ENCODE peak calls at places on chromosomes 1 and 21, in four cellular contexts. L is stimulated activated CD4-positive, alpha-beta T cell treated with anti-CD3 and anti-CD28 coated beads, Interleukin-15, amount 100 ng/mL, for 1 hour; Q is ascending aorta; Y is epithelial cell of esophagus. I is an unnamed sample.
A peak's percentile ranks its signal among the peaks of the same experiment; 100 is the strongest.

GRCh38 chr1:46437723-46438122 is 43.6 kb downstream of the FAAH start:
- DNase-seq in L (no peak), Q (no peak), Y (no peak), I (no peak)

GRCh38 chr1:151282883-151283725 is 1.0 kb downstream of the ZNF687 start:
- DNase-seq in Y (peak; percentile 31), Q (no peak), L (no peak), I (peak; percentile 38)

GRCh38 chr21:25369524-25370300 is 237.6 kb downstream of the MRPL39 start:
- DNase-seq in Y (no peak), Q (no peak), L (no peak), I (no peak)

GRCh38 chr1:31548518-31548898 is 27.8 kb upstream of the TINAGL1 start:
- DNase-seq in L (no peak), Q (no peak), Y (peak; percentile 77), I (no peak)

GRCh38 chr1:56644064-56644940 is 812 bp upstream of the PRKAA2 start:
- DNase-seq in Q (no peak), Y (no peak), L (no peak), I (no peak)

GRCh38 chr1:151384584-151384983 is 12.1 kb upstream of the SELENBP1 start:
- DNase-seq in Q (no peak), L (no peak), Y (no peak), I (no peak)

GRCh38 chr1:107706181-107706580 is 258.8 kb downstream of the VAV3 start:
- DNase-seq in Y (no peak), Q (no peak), L (no peak), I (no peak)

GRCh38 chr1:168867941-168868634 is 139.1 kb upstream of the DPT start:
- DNase-seq in Y (no peak), L (no peak), Q (no peak), I (no peak)

GRCh38 chr1:26126321-26127084 is 14.9 kb downstream of the PDIK1L start:
- DNase-seq in Q (no peak), Y (peak; percentile 89), L (no peak), I (no peak)

I was measured in dermis microvascular lymphatic vessel endothelial cell.